ENCODE peak calls at places on chromosome 12, in four cellular contexts. One of them, this sample, is unnamed.

GRCh38 chr12:111448266-111448830 is 42.6 kb downstream of the SH2B3 start:
- DNase-seq in foreskin fibroblast: no peak
- DNase-seq in KG1: no peak
- DNase-seq in NCI-H226: no peak
- DNase-seq in this sample: peak

GRCh38 chr12:118052324-118053070 is 8.5 kb downstream of the WSB2 start:
- DNase-seq in NCI-H226: peak
- DNase-seq in KG1: no peak
- DNase-seq in foreskin fibroblast: peak
- DNase-seq in this sample: peak

GRCh38 chr12:52515927-52516831 is 4.0 kb downstream of the KRT5 start:
- DNase-seq in foreskin fibroblast: no peak
- DNase-seq in NCI-H226: peak
- DNase-seq in KG1: no peak
- DNase-seq in this sample: no peak

GRCh38 chr12:125024949-125025563 is 31.6 kb downstream of the BRI3BP start:
- DNase-seq in NCI-H226: no peak
- DNase-seq in foreskin fibroblast: no peak
- DNase-seq in KG1: no peak
- DNase-seq in this sample: no peak

GRCh38 chr12:106034316-106034715 is 104.4 kb downstream of the NUAK1 start:
- DNase-seq in KG1: no peak
- DNase-seq in NCI-H226: no peak
- DNase-seq in foreskin fibroblast: no peak
- DNase-seq in this sample: no peak

GRCh38 chr12:990308-990648 is 745 bp upstream of the ERC1 start:
- DNase-seq in KG1: peak
- DNase-seq in foreskin fibroblast: peak
- DNase-seq in NCI-H226: peak
- DNase-seq in this sample: peak

GRCh38 chr12:29676676-29677075 is 107.1 kb downstream of the TMTC1 start:
- DNase-seq in foreskin fibroblast: peak
- DNase-seq in KG1: no peak
- DNase-seq in NCI-H226: peak
- DNase-seq in this sample: no peak

GRCh38 chr12:114286145-114286544 is 119.8 kb downstream of the TBX5 start:
- DNase-seq in NCI-H226: no peak
- DNase-seq in foreskin fibroblast: no peak
- DNase-seq in KG1: no peak
- DNase-seq in this sample: no peak

GRCh38 chr12:15289192-15289591 is 33.1 kb upstream of the PTPRO start:
- DNase-seq in foreskin fibroblast: no peak
- DNase-seq in NCI-H226: no peak
- DNase-seq in KG1: no peak
- DNase-seq in this sample: no peak

This sample was measured in sigmoid colon.